ENCODE peak calls at places on chromosomes 12 and 14, in four cellular contexts. S is CD8-positive, alpha-beta T cell; D is Peyer's patch; W is right atrium auricular region. B is an unnamed sample.

GRCh38 chr14:105632010-105632409 is 105.6 kb downstream of the TMEM121 start:
- DNase-seq in S (no peak), D (no peak), W (no peak), B (no peak)

GRCh38 chr14:64234877-64235651 is 59.1 kb downstream of the ESR2 start:
- DNase-seq in S (no peak), D (no peak), W (no peak), B (no peak)

GRCh38 chr14:103332143-103332919 is 1.7 kb upstream of the EIF5 start:
- DNase-seq in S (no peak), D (no peak), W (no peak), B (no peak)

GRCh38 chr12:9872743-9873142 is 3.6 kb upstream of the CLEC2B start:
- DNase-seq in S (no peak), D (no peak), W (no peak), B (no peak)

GRCh38 chr12:62744551-62744950 is 190.4 kb downstream of the PPM1H start:
- DNase-seq in S (no peak), D (no peak), W (no peak), B (no peak)

GRCh38 chr14:51877807-51878206 is 17.4 kb downstream of the GNG2 start:
- DNase-seq in S (no peak), D (no peak), W (no peak), B (no peak)

GRCh38 chr12:13203028-13203922 is 6.7 kb downstream of the EMP1 start:
- DNase-seq in S (no peak), D (no peak), W (peak), B (no peak)

GRCh38 chr12:130198663-130199060 is 36.4 kb downstream of the FZD10 start:
- DNase-seq in S (no peak), D (no peak), W (no peak), B (no peak)

GRCh38 chr14:34539407-34540180 is at the start of gene EAPP:
- DNase-seq in S (peak), D (peak), W (peak), B (peak)

GRCh38 chr14:93549578-93549977 is 118.8 kb downstream of the UNC79 start:
- DNase-seq in S (no peak), D (no peak), W (no peak), B (no peak)

GRCh38 chr12:57237653-57237951 is 8.1 kb downstream of the SHMT2 start:
- DNase-seq in S (no peak), D (no peak), W (no peak), B (no peak)
- H3K27ac ChIP-seq in S (no peak), D (no peak), W (peak), B (no peak)

GRCh38 chr14:55353686-55354467 is 57.8 kb downstream of the ATG14 start:
- DNase-seq in S (no peak), D (no peak), W (no peak), B (no peak)

GRCh38 chr14:55352201-55352600 is 59.4 kb downstream of the ATG14 start:
- DNase-seq in S (no peak), D (no peak), W (no peak), B (no peak)

GRCh38 chr14:55355922-55356321 is 55.7 kb downstream of the ATG14 start:
- DNase-seq in S (no peak), D (no peak), W (no peak), B (no peak)

GRCh38 chr14:55356913-55357312 is 54.7 kb downstream of the ATG14 start:
- DNase-seq in S (no peak), D (no peak), W (no peak), B (no peak)

DNA sequence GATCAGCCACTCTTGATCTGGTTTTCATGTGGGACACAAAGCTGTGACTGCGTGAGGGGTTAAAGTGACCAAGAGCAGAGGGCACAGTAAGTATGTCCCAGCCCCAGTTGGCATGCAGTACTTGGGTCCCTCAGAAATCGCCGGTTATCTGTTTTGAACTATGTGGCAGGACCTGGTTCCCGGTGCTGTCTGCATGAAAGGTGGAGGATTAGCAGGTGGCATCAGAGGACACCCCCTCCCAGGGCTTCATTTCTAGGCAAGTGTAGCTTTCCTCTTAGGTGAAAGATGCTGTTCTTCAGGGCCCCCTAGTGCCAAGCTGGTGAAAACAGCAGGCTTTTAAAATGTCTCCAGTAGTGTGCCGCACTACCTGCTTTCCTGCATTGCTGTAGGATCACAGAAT is 57.1 kb downstream of the ATG14 start:
- DNase-seq in S (peak), D (peak), W (no peak), B (no peak)
- TF ChIP-seq CTCF in S (peak), D (no peak), W (peak), B (no peak)

DNA sequence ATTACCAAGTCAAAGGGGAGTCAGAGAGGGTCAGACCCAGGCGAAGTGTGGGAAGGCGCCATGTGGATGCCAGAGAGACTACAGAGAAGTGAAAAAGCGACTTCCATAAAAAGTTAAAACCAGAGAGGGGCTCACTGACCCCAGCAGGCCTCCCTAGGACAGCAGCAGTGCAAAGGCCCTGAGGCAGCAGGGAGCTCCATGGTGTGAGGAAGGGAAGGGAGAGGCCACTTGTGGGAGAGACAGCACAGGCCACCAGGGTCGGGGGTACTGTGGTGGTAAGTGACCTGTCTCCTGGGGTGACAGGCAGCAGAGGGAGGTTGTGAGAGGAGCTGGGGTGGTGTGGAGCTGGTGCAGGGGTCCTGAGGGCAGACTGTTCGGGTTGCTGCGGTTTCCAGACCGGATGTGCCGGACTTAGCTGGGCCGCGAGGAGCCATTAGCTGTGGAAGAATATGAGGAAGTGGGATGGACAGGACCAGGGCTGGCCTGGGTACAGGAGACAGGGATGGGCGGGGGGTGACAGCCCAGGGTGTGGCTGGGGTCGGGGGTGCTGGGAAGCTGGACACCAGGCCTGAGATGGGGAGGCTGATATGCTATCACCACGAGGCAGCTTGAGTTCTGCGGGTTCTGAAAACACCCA is 22.6 kb downstream of the SETD1B start:
- DNase-seq in S (no peak), D (no peak), W (no peak), B (no peak)
- H3K27ac ChIP-seq in S (no peak), D (no peak), W (no peak), B (no peak)

GRCh38 chr12:109449845-109450532 is 27.1 kb downstream of the KCTD10 start:
- DNase-seq in S (no peak), D (no peak), W (no peak), B (no peak)
- TF ChIP-seq CTCF in S (no peak), D (no peak), W (no peak), B (no peak)

GRCh38 chr14:49553106-49553505 is 33.1 kb downstream of the RPS29 start:
- DNase-seq in S (no peak), D (no peak), W (no peak), B (no peak)

GRCh38 chr14:49551569-49551968 is 34.6 kb downstream of the RPS29 start:
- DNase-seq in S (no peak), D (no peak), W (no peak), B (no peak)

GRCh38 chr14:49553892-49554291 is 32.3 kb downstream of the RPS29 start:
- DNase-seq in S (no peak), D (no peak), W (no peak), B (no peak)

GRCh38 chr14:49550284-49551184 is 35.6 kb downstream of the RPS29 start:
- DNase-seq in S (no peak), D (no peak), W (no peak), B (no peak)

DNA sequence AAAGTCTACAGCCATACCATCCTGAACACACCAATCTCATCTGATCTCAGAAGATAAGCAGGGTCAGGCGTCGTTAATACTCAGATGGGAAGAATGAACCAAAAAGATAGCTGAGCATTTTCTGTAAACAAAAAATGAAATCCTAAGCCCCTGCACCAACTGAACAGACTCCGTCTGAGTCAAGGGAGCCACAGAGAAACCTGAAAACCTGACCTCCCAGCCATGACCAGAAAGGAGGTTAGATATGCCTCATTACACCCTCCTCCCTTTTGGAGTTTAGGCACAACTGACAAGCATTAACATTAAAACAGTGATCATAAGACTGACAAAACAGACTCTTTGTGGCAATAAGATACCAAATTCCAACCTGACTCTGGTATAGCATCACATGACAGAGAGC is 33.5 kb downstream of the RPS29 start:
- DNase-seq in S (no peak), D (no peak), W (no peak), B (no peak)
- H3K27ac ChIP-seq in S (no peak), D (no peak), W (no peak), B (no peak)

GRCh38 chr14:49767473-49768300 is at the start of gene KLHDC2:
- DNase-seq in S (peak), D (peak), W (peak), B (peak)
- TF ChIP-seq CTCF in S (peak), D (peak), W (peak), B (no peak)

B was measured in coronary artery.